ENCODE peak calls at places on chromosomes 7 and 10, in six cellular contexts. G, T, J, I, A and Z are unnamed samples.
A peak's percentile ranks its signal among the peaks of the same experiment; 100 is the strongest.

GRCh38 chr10:98619446-98619845 is 172.7 kb upstream of the HPS1 start:
- DNase-seq in J (no peak), I (no peak), T (no peak), G (no peak), A (no peak), Z (no peak)

GRCh38 chr7:20240080-20240926 is 23.1 kb upstream of the MACC1 start:
- DNase-seq in A (no peak), J (no peak), G (no peak), T (peak; percentile 41), I (no peak), Z (no peak)

GRCh38 chr10:21727452-21728168 is 193.6 kb downstream of the MLLT10 start:
- DNase-seq in J (no peak), T (no peak), G (no peak), I (no peak), A (no peak), Z (no peak)

GRCh38 chr10:45564303-45564959 is 108.1 kb downstream of the ZFAND4 start:
- DNase-seq in A (no peak), T (no peak), I (no peak), J (no peak), G (no peak), Z (no peak)

GRCh38 chr10:74021248-74022055 is 23.5 kb downstream of the VCL start:
- DNase-seq in I (no peak), J (no peak), T (no peak), A (no peak), G (no peak), Z (no peak)

GRCh38 chr7:64881461-64882287 is 21.4 kb upstream of the ZNF273 start:
- DNase-seq in I (no peak), A (no peak), G (no peak), J (no peak), T (no peak), Z (peak; percentile 7)

GRCh38 chr7:16933296-16934248 is 51.8 kb upstream of the AGR3 start:
- DNase-seq in G (no peak), A (no peak), T (peak; percentile 56), I (no peak), J (no peak), Z (no peak)

GRCh38 chr10:70661623-70662361 is 10.5 kb upstream of the ADAMTS14 start:
- DNase-seq in T (no peak), J (no peak), A (no peak), G (no peak), I (no peak), Z (no peak)

GRCh38 chr10:132628966-132629900 is 91.6 kb downstream of the INPP5A start:
- DNase-seq in A (no peak), T (no peak), J (no peak), I (no peak), G (no peak), Z (no peak)

GRCh38 chr10:86160890-86161585 is 205.6 kb downstream of the GRID1 start:
- DNase-seq in G (no peak), J (no peak), A (no peak), I (no peak), T (no peak), Z (no peak)

GRCh38 chr7:157293413-157293788 is 43.4 kb upstream of the DNAJB6 start:
- DNase-seq in G (no peak), I (no peak), J (no peak), T (no peak), A (no peak), Z (no peak)

GRCh38 chr7:14321947-14322346 is 332.5 kb upstream of the ETV1 start:
- DNase-seq in G (no peak), T (no peak), I (peak; percentile 60), J (no peak), A (no peak), Z (no peak)

GRCh38 chr10:133276435-133277201 is at the start of gene ADAM8:
- DNase-seq in T (peak; percentile 79), I (no peak), J (no peak), G (no peak), A (no peak), Z (peak; percentile 73)